ENCODE peak calls at places on chromosome 21, in seven cellular contexts. R, M, D, F, J, U and S are unnamed samples.

GRCh38 chr21:33011462-33011861 is 14.3 kb upstream of the OLIG2 start:
- DNase-seq in R (no peak), M (no peak), D (no peak), F (no peak), J (no peak), U (no peak), S (peak; percentile 71)

GRCh38 chr21:42375141-42375905 is 9.0 kb upstream of the TFF1 start:
- DNase-seq in R (peak; percentile 69), M (no peak), D (no peak), F (no peak), J (no peak), U (no peak), S (peak; percentile 42)

GRCh38 chr21:41640756-41641509 is 125.9 kb downstream of the RIPK4 start:
- DNase-seq in R (no peak), M (no peak), D (no peak), F (no peak), J (no peak), U (no peak), S (no peak)

GRCh38 chr21:14762734-14763694 is 216.9 kb upstream of the SAMSN1 start:
- DNase-seq in R (no peak), M (no peak), D (no peak), F (no peak), J (no peak), U (no peak), S (no peak)

GRCh38 chr21:42392731-42393442 is 3.0 kb downstream of the TMPRSS3 start:
- DNase-seq in R (peak; percentile 22), M (no peak), D (no peak), F (peak; percentile 45), J (no peak), U (no peak), S (no peak)

GRCh38 chr21:41658321-41658720 is 108.5 kb downstream of the RIPK4 start:
- DNase-seq in R (no peak), M (no peak), D (no peak), F (no peak), J (no peak), U (no peak), S (no peak)

GRCh38 chr21:34126691-34127090 is 53.3 kb downstream of the MRPS6 start:
- DNase-seq in R (no peak), M (no peak), D (no peak), F (no peak), J (no peak), U (no peak), S (no peak)

GRCh38 chr21:42193131-42193671 is 25.7 kb upstream of the ABCG1 start:
- DNase-seq in R (no peak), M (no peak), D (peak; percentile 37), F (peak; percentile 53), J (peak; percentile 65), U (peak; percentile 41), S (no peak)

GRCh38 chr21:46243865-46244490 is 15.4 kb upstream of the LSS start:
- DNase-seq in R (peak; percentile 54), M (no peak), D (no peak), F (no peak), J (no peak), U (no peak), S (no peak)

GRCh38 chr21:44686843-44687561 is 5.0 kb upstream of the KRTAP12-1 start:
- DNase-seq in R (no peak), M (no peak), D (no peak), F (no peak), J (no peak), U (no peak), S (no peak)

GRCh38 chr21:43958364-43959158 is 53.5 kb upstream of the TRAPPC10 start:
- DNase-seq in R (no peak), M (no peak), D (no peak), F (no peak), J (no peak), U (no peak), S (no peak)

GRCh38 chr21:37862536-37862935 is 53.7 kb downstream of the KCNJ6 start:
- DNase-seq in R (no peak), M (peak; percentile 23), D (no peak), F (no peak), J (no peak), U (no peak), S (no peak)

GRCh38 chr21:32371913-32372314 is 20.9 kb downstream of the URB1 start:
- DNase-seq in R (no peak), M (no peak), D (no peak), F (no peak), J (no peak), U (no peak), S (peak; percentile 62)

GRCh38 chr21:42837421-42838211 is 41.7 kb downstream of the WDR4 start:
- DNase-seq in R (peak; percentile 85), M (peak; percentile 14), D (peak; percentile 27), F (peak; percentile 2), J (no peak), U (no peak), S (no peak)

GRCh38 chr21:29382029-29382654 is 83.4 kb downstream of the BACH1 start:
- DNase-seq in R (no peak), M (no peak), D (no peak), F (no peak), J (no peak), U (no peak), S (no peak)

GRCh38 chr21:32813265-32813903 is 41.8 kb upstream of the PAXBP1 start:
- DNase-seq in R (no peak), M (peak; percentile 24), D (no peak), F (no peak), J (no peak), U (no peak), S (no peak)

GRCh38 chr21:44434936-44435635 is 20.2 kb upstream of the LRRC3 start:
- DNase-seq in R (peak; percentile 53), M (peak; percentile 5), D (peak; percentile 20), F (no peak), J (peak; percentile 12), U (no peak), S (peak; percentile 8)

GRCh38 chr21:41186763-41187536 is 19.0 kb downstream of the BACE2 start:
- DNase-seq in R (no peak), M (no peak), D (no peak), F (no peak), J (no peak), U (no peak), S (no peak)

GRCh38 chr21:16418211-16418610 is 688.4 kb downstream of the USP25 start:
- DNase-seq in R (no peak), M (no peak), D (no peak), F (no peak), J (no peak), U (no peak), S (no peak)

GRCh38 chr21:31660134-31660565 is 657 bp downstream of the SOD1 start:
- DNase-seq in R (peak; percentile 85), M (no peak), D (no peak), F (no peak), J (no peak), U (no peak), S (no peak)

GRCh38 chr21:29634410-29634809 is 305.4 kb downstream of the GRIK1 start:
- DNase-seq in R (no peak), M (no peak), D (no peak), F (no peak), J (no peak), U (no peak), S (no peak)

GRCh38 chr21:29647353-29647781 is 292.4 kb downstream of the GRIK1 start:
- DNase-seq in R (no peak), M (no peak), D (no peak), F (no peak), J (no peak), U (no peak), S (no peak)

GRCh38 chr21:35606136-35606535 is 454.2 kb downstream of the SETD4 start:
- DNase-seq in R (no peak), M (no peak), D (no peak), F (no peak), J (no peak), U (no peak), S (no peak)

GRCh38 chr21:42724226-42724920 is 71.0 kb downstream of the PDE9A start:
- DNase-seq in R (no peak), M (no peak), D (no peak), F (no peak), J (no peak), U (no peak), S (no peak)

GRCh38 chr21:36511484-36512227 is 31.7 kb upstream of the CLDN14 start:
- DNase-seq in R (no peak), M (no peak), D (no peak), F (no peak), J (no peak), U (no peak), S (no peak)

GRCh38 chr21:37695111-37695510 is 221.1 kb downstream of the KCNJ6 start:
- DNase-seq in R (no peak), M (no peak), D (no peak), F (no peak), J (no peak), U (no peak), S (no peak)